ENCODE peak calls at places on chromosomes 1 and 21, in nine cellular contexts. K is K562, P is suprapubic skin, X is A549, W is transverse colon, U is stomach, V is upper lobe of left lung, M is GM12878, C is SK-N-SH. F is an unnamed sample.
A peak's percentile ranks its signal among the peaks of the same experiment; 100 is the strongest.

GRCh38 chr1:111955755-111956154 is 33.7 kb downstream of the KCND3 start:
- DNase-seq in K (no peak), M (no peak), V (no peak), W (no peak), C (no peak), U (no peak), P (no peak), X (no peak), F (no peak)

GRCh38 chr1:45622267-45622890 is 1.5 kb downstream of the CCDC17 start:
- DNase-seq in C (peak; percentile 29), X (no peak), M (no peak), K (peak; percentile 37), P (no peak), U (no peak), V (peak; percentile 82), W (no peak), F (peak; percentile 54)

GRCh38 chr1:230112131-230112701 is 45.2 kb downstream of the GALNT2 start:
- DNase-seq in P (no peak), U (no peak), K (peak; percentile 41), C (peak; percentile 71), W (no peak), M (no peak), X (no peak), V (no peak), F (peak; percentile 39)

GRCh38 chr1:196557797-196558196 is 50.4 kb downstream of the KCNT2 start:
- DNase-seq in K (no peak), X (no peak), V (no peak), P (no peak), M (no peak), U (no peak), W (no peak), C (no peak), F (no peak)

GRCh38 chr1:40462956-40463590 is 12.8 kb downstream of the ZFP69B start:
- DNase-seq in C (no peak), K (no peak), X (no peak), W (no peak), U (no peak), M (no peak), V (no peak), P (no peak), F (no peak)

GRCh38 chr1:42844592-42845140 is 1.7 kb upstream of the ZNF691 start:
- DNase-seq in K (no peak), W (no peak), U (no peak), M (no peak), C (no peak), V (no peak), X (no peak), P (no peak), F (no peak)

GRCh38 chr1:112011231-112011630 is 21.8 kb upstream of the KCND3 start:
- DNase-seq in U (no peak), W (no peak), V (no peak), C (no peak), M (no peak), K (no peak), X (no peak), P (no peak), F (no peak)

GRCh38 chr1:32489774-32490454 is 25.0 kb downstream of the ZBTB8B start:
- DNase-seq in P (no peak), W (no peak), U (no peak), K (no peak), C (no peak), M (no peak), V (no peak), X (no peak), F (no peak)

GRCh38 chr1:158148458-158148857 is 32.2 kb upstream of the CD1D start:
- DNase-seq in W (no peak), V (no peak), U (no peak), K (no peak), C (no peak), P (no peak), X (no peak), M (no peak), F (no peak)

GRCh38 chr1:68049941-68050878 is at the start of gene DIRAS3:
- DNase-seq in K (no peak), W (no peak), C (peak; percentile 34), M (no peak), X (peak; percentile 21), U (no peak), V (peak; percentile 81), P (peak; percentile 61), F (peak; percentile 73)

GRCh38 chr21:18235545-18235944 is 9.1 kb upstream of the CHODL start:
- DNase-seq in W (no peak), U (no peak), M (no peak), K (no peak), C (no peak), X (no peak), P (no peak), V (no peak), F (no peak)

GRCh38 chr1:232319106-232319505 is 310.8 kb downstream of the SIPA1L2 start:
- DNase-seq in M (no peak), C (peak; percentile 60), P (peak; percentile 67), U (no peak), K (no peak), X (no peak), V (peak; percentile 27), W (peak; percentile 14), F (no peak)

GRCh38 chr1:2639203-2639602 is 6.4 kb upstream of the MMEL1 start:
- DNase-seq in C (peak; percentile 39), V (peak; percentile 43), U (peak; percentile 20), W (no peak), K (no peak), X (no peak), P (no peak), M (no peak), F (peak; percentile 14)

GRCh38 chr1:231918239-231919015 is 291.8 kb downstream of the DISC1 start:
- DNase-seq in P (no peak), K (no peak), M (peak; percentile 8), W (peak; percentile 16), X (no peak), C (no peak), U (no peak), V (no peak), F (no peak)

GRCh38 chr1:83889707-83890106 is 109.2 kb downstream of the TTLL7 start:
- DNase-seq in U (no peak), M (no peak), P (no peak), X (no peak), K (no peak), V (no peak), C (no peak), W (no peak), F (no peak)

GRCh38 chr1:109918077-109918606 is 7.5 kb downstream of the CSF1 start:
- DNase-seq in P (no peak), V (no peak), W (no peak), M (no peak), K (peak; percentile 86), C (no peak), X (no peak), U (no peak), F (no peak)

GRCh38 chr1:232463226-232463625 is 166.7 kb downstream of the SIPA1L2 start:
- DNase-seq in P (no peak), W (no peak), M (no peak), C (no peak), K (no peak), X (no peak), U (no peak), V (no peak), F (no peak)

GRCh38 chr1:75345538-75346292 is 211.5 kb downstream of the LHX8 start:
- DNase-seq in C (no peak), M (no peak), W (no peak), V (no peak), K (no peak), P (no peak), X (no peak), U (no peak), F (no peak)

GRCh38 chr1:68141079-68141800 is 90.8 kb upstream of the DIRAS3 start:
- DNase-seq in U (no peak), V (no peak), W (no peak), X (no peak), P (no peak), K (no peak), C (no peak), M (no peak), F (no peak)

GRCh38 chr1:157137051-157137772 is 983 bp downstream of the ETV3 start:
- DNase-seq in K (peak; percentile 32), M (no peak), V (no peak), P (no peak), C (peak; percentile 45), X (peak; percentile 31), W (peak; percentile 22), U (no peak), F (no peak)

DNA sequence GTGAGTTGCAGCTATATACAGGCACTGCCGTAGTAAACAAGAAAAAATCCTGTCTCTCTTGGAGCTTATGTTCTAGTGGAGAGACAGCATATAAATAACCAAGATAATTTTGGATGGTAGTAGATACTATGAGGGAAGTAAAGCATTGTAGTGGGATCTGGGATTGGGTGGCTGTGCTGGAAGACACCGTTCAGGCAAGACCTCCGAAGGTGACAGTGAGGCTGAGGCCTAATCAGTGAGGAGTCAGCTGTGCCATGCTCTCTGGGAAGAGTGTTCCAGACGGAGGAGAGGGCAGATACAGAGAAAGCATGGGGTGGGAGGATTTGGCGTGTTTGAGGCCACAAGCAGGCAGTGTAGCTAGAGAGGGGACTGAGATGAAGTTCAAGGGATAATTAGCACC is 6.0 kb downstream of the TMEM222 start:
- DNase-seq in C (no peak), M (no peak), W (no peak), X (no peak), K (no peak), P (no peak), U (no peak), V (no peak), F (no peak)
- H3K27ac ChIP-seq in C (no peak overlapping the region), M (no peak overlapping the region), W (no peak overlapping the region), X (no peak overlapping the region), K (no peak overlapping the region), P (no peak overlapping the region), U (no peak overlapping the region), V (no peak overlapping the region), F (no peak overlapping the region)

DNA sequence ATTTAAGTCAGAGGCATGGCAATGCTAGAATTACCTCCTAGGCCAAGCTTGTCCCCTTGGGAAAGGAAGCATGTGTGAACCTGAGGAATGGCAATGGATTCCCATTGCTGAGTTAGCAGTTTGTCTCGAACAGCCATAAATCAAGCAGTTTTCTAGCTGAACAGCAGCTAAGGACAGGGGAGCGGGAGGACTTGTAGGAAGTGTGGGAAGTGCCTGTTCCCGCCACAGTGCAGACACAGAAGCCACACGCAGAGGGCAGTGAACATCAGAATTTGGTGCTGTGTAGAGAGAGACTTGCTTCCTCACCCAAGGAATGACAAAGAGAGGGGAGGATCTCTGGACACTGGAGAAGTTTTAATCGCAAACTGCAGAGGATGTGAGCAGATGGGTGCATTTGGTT is 3.8 kb downstream of the PHGDH start:
- DNase-seq in V (no peak), K (no peak), X (no peak), M (no peak), C (no peak), W (no peak), U (no peak), P (no peak), F (no peak)
- TF ChIP-seq EP300 in V (no peak), K (no peak), X (no peak), M (no peak), C (no peak), W (no peak), U (no peak), P (no peak), F (no peak)

GRCh38 chr1:98467122-98467521 is 194.4 kb upstream of the SNX7 start:
- DNase-seq in K (no peak), M (no peak), X (no peak), U (no peak), P (no peak), V (no peak), C (no peak), W (no peak), F (no peak)
- H3K27ac ChIP-seq in K (no peak overlapping the region), M (no peak overlapping the region), X (peak overlapping the region; percentile 48), U (no peak overlapping the region), P (no peak overlapping the region), V (no peak overlapping the region), C (peak overlapping the region; percentile 82), W (no peak overlapping the region), F (no peak overlapping the region)

GRCh38 chr1:62210960-62211359 is 16.3 kb downstream of the L1TD1 start:
- DNase-seq in U (no peak), W (no peak), K (no peak), P (no peak), M (no peak), X (no peak), V (no peak), C (no peak), F (no peak)
- TF ChIP-seq EP300 in U (no peak), W (no peak), K (no peak), P (no peak), M (no peak), X (no peak), V (no peak), C (no peak), F (no peak)